ENCODE peak calls at places on chromosomes 1 and 21, in ten cellular contexts. O is body of pancreas; U is breast epithelium; J is astrocyte; L is CD8-positive, alpha-beta T cell; Y is pancreas; E is sigmoid colon; G is tibial nerve; A is A549; D is Caco-2. B is an unnamed sample. For H3K4me1, the result is how much of the 10 kb centered on the place peaks cover.

GRCh38 chr1:230231739-230232075 is 164.7 kb downstream of the GALNT2 start:
- DNase-seq in O (peak), U (no peak), J (peak), L (no peak), Y (peak), E (peak), G (peak), A (no peak), D (no peak), B (no peak)

GRCh38 chr1:156963621-156964020 is 43.2 kb downstream of the LRRC71 start:
- DNase-seq in O (no peak), U (no peak), J (no peak), L (peak), Y (no peak), E (no peak), G (peak), A (no peak), D (no peak), B (no peak)

GRCh38 chr1:186620951-186621350 is 59.3 kb downstream of the PTGS2 start:
- DNase-seq in O (no peak), U (no peak), J (peak), L (no peak), Y (no peak), E (no peak), G (no peak), A (no peak), D (no peak), B (no peak)

GRCh38 chr1:98700228-98700627 is 38.7 kb downstream of the SNX7 start:
- DNase-seq in O (no peak), U (no peak), J (peak), L (no peak), Y (no peak), E (no peak), G (no peak), A (no peak), D (no peak), B (no peak)

GRCh38 chr1:30697571-30697970 is 25.8 kb downstream of the MATN1 start:
- DNase-seq in O (no peak), U (no peak), J (no peak), L (no peak), Y (no peak), E (peak), G (no peak), A (no peak), D (no peak), B (no peak)

GRCh38 chr1:244896550-244896949 is 32.2 kb upstream of the HNRNPU start:
- DNase-seq in O (no peak), U (no peak), J (peak), L (no peak), Y (no peak), E (no peak), G (no peak), A (peak), D (no peak), B (no peak)

GRCh38 chr1:215648957-215649356 is 81.9 kb downstream of the KCTD3 start:
- DNase-seq in O (no peak), U (no peak), J (no peak), L (no peak), Y (no peak), E (no peak), G (no peak), A (no peak), D (no peak), B (no peak)

GRCh38 chr1:15123298-15123697 is 30.2 kb upstream of the TMEM51 start:
- DNase-seq in O (no peak), U (no peak), J (no peak), L (no peak), Y (no peak), E (no peak), G (no peak), A (no peak), D (no peak), B (no peak)

GRCh38 chr1:243294723-243295121 is 38.9 kb downstream of the SDCCAG8 start:
- DNase-seq in O (no peak), U (no peak), J (peak), L (no peak), Y (no peak), E (no peak), G (no peak), A (no peak), D (no peak), B (no peak)

GRCh38 chr21:32135401-32136363 is 143.2 kb downstream of the MIS18A start:
- DNase-seq in O (no peak), U (no peak), J (peak), L (no peak), Y (no peak), E (no peak), G (no peak), A (no peak), D (no peak), B (no peak)

GRCh38 chr1:21816602-21817302 is 4.7 kb downstream of the LDLRAD2 start:
- DNase-seq in O (no peak), U (no peak), J (peak), L (no peak), Y (no peak), E (no peak), G (no peak), A (no peak), D (peak), B (no peak)

GRCh38 chr1:14955402-14955801 is 198.1 kb upstream of the TMEM51 start:
- DNase-seq in O (peak), U (peak), J (no peak), L (no peak), Y (peak), E (no peak), G (no peak), A (no peak), D (no peak), B (no peak)

GRCh38 chr1:85605519-85606413 is 25.2 kb downstream of the CCN1 start:
- DNase-seq in O (peak), U (no peak), J (no peak), L (no peak), Y (peak), E (no peak), G (no peak), A (peak), D (peak), B (no peak)

GRCh38 chr1:116820362-116820761 is 66.1 kb downstream of the CD2 start:
- DNase-seq in O (peak), U (peak), J (peak), L (no peak), Y (peak), E (no peak), G (no peak), A (peak), D (no peak), B (peak)

GRCh38 chr1:27513521-27513920 is 23.6 kb upstream of the WASF2 start:
- DNase-seq in O (no peak), U (no peak), J (no peak), L (no peak), Y (no peak), E (no peak), G (no peak), A (no peak), D (no peak), B (no peak)

GRCh38 chr1:98668733-98669132 is 7.2 kb downstream of the SNX7 start:
- DNase-seq in O (no peak), U (no peak), J (no peak), L (no peak), Y (no peak), E (no peak), G (no peak), A (no peak), D (no peak), B (no peak)

GRCh38 chr1:23108918-23109533 is 59.6 kb downstream of the LUZP1 start:
- DNase-seq in O (no peak), U (no peak), J (no peak), L (no peak), Y (no peak), E (no peak), G (no peak), A (no peak), D (no peak), B (no peak)

GRCh38 chr1:16204634-16205332 is 7.7 kb downstream of the ARHGEF19 start:
- DNase-seq in O (peak), U (no peak), J (no peak), L (peak), Y (no peak), E (peak), G (no peak), A (peak), D (peak), B (no peak)

GRCh38 chr1:58618303-58618702 is 41.3 kb upstream of the TACSTD2 start:
- DNase-seq in O (peak), U (peak), J (peak), L (no peak), Y (no peak), E (peak), G (no peak), A (peak), D (no peak), B (no peak)

GRCh38 chr1:169509354-169509753 is 23.6 kb upstream of the SLC19A2 start:
- DNase-seq in O (no peak), U (no peak), J (no peak), L (no peak), Y (no peak), E (no peak), G (no peak), A (peak), D (no peak), B (no peak)

GRCh38 chr1:94120591-94120901 is 402 bp downstream of the ABCA4 start:
- DNase-seq in O (no peak), U (no peak), J (no peak), L (peak), Y (no peak), E (no peak), G (no peak), A (no peak), D (no peak), B (no peak)
- H3K4me3 ChIP-seq in O (no peak), U (no peak), J (no peak), L (no peak), Y (no peak), E (no peak), G (no peak), A (no peak), D (no peak), B (no peak)

DNA sequence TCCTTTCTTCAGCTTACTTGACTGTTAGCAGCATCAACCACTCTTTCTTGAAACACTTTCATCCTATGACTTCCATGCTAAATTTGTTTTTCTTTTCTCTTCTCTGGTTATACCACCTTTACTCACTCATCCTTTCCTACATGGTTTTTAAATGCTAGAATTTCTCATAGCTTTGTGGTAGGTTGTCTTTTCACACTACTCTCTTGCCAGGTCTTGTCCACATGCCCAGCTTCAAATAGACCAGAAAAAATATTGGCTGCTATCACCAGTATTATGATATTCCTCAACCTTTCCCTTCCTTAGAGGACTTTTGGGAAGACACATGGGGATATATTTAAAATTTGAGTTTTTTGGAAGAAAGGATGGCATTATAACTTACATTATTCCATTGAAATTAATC is 48.8 kb downstream of the PPP1R12B start:
- DNase-seq in O (no peak), U (no peak), J (no peak), L (no peak), Y (no peak), E (no peak), G (no peak), A (no peak), D (no peak), B (no peak)
- TF ChIP-seq CTCF in O (no peak), U (no peak), J (no peak), L (no peak), Y (no peak), E (no peak), G (no peak), A (no peak), D (no peak), B (no peak)

DNA sequence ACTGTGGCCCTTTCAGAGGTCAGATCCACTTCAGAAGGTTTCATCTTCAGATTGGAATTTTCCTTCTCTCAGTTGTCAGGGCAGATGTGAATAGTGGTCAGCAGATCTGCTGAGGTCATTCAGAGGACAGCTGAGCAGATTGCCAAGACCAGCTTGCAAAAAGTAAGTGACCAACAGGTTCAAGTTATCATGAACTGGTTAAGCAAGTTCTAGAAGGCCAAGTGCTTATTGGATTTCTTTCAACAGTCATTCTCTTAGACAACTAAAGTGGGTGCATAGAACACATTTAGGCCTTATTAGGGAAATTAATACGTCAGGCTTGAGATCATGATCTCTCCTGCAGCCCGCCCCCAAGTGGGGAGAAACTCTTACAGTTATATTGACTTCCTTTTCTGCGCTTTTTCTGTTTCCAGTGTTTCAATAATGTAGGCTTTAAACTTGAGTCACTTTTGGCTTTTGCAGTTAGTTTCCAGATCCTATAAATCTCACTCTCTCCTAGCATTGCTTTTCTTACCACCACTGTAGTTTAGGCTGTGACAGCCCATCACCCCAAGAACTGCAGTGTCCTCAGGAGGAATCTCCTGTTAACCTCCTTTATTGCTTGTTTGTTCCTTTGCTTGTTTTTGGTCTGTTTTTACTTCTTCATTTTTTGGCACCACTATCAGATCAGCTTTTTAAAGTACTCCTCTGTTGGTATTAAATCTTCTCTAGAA is 96.4 kb downstream of the C1orf21 start:
- DNase-seq in O (peak), U (peak), J (peak), L (no peak), Y (peak), E (peak), G (peak), A (no peak), D (no peak), B (no peak)
- H3K4me1 ChIP-seq in O (half or more), U (under half), J (under half), L (under half), Y (under half), E (under half), G (under half), A (under half), D (under half), B (under half)

GRCh38 chr1:212514056-212514614 is 81.4 kb downstream of the NENF start:
- DNase-seq in O (peak), U (no peak), J (peak), L (no peak), Y (peak), E (peak), G (peak), A (peak), D (no peak), B (no peak)
- H3K4me3 ChIP-seq in O (no peak), U (peak), J (no peak), L (no peak), Y (peak), E (peak), G (peak), A (no peak), D (no peak), B (no peak)

DNA sequence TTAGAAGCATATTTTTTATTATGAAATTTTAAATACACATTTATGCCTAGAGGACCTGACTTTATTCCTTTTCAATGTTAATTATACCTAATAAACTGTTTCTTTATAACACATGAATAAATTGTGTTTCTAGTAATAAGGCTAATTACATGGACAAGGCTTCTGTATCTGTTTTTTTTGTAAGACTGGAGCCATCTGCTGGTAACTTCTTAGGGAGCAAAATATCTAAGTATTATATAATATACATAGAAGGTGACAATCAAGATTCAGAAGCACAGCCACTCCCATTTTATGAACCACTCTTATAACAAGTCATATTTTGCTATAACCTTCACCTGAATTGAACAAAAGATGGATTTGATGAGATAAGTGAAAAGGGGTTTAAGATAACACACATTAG is 84.2 kb downstream of the LBR start:
- DNase-seq in O (no peak), U (no peak), J (no peak), L (no peak), Y (no peak), E (no peak), G (no peak), A (peak), D (no peak), B (no peak)
- TF ChIP-seq CTCF in O (no peak), U (no peak), J (peak), L (peak), Y (no peak), E (no peak), G (no peak), A (peak), D (no peak), B (peak)

GRCh38 chr1:39148942-39149341 is 55.6 kb upstream of the MACF1 start:
- DNase-seq in O (no peak), U (no peak), J (no peak), L (no peak), Y (no peak), E (no peak), G (no peak), A (no peak), D (no peak), B (no peak)
- H3K4me1 ChIP-seq in O (under half), U (under half), J (under half), L (under half), Y (under half), E (under half), G (under half), A (under half), D (under half), B (under half)

GRCh38 chr1:29391362-29391880 is 155.1 kb downstream of the PTPRU start:
- DNase-seq in O (no peak), U (no peak), J (no peak), L (peak), Y (no peak), E (no peak), G (no peak), A (no peak), D (no peak), B (no peak)
- H3K4me3 ChIP-seq in O (no peak), U (no peak), J (no peak), L (no peak), Y (no peak), E (no peak), G (no peak), A (no peak), D (no peak), B (no peak)

GRCh38 chr1:18055181-18055580 is 52.4 kb upstream of the IGSF21 start:
- DNase-seq in O (no peak), U (no peak), J (no peak), L (no peak), Y (no peak), E (no peak), G (no peak), A (no peak), D (no peak), B (no peak)
- TF ChIP-seq CTCF in O (no peak), U (no peak), J (no peak), L (no peak), Y (no peak), E (no peak), G (no peak), A (no peak), D (no peak), B (no peak)

B was measured in right lobe of liver.